ENCODE peak calls at places on chromosomes 11 and 22, in six cellular contexts. Q, W, J, V, L and M are unnamed samples.

GRCh38 chr11:80593981-80594380 is 1153.2 kb upstream of the TENM4 start:
- DNase-seq in Q (peak), W (no peak), J (no peak), V (no peak), L (peak), M (peak)

GRCh38 chr11:130215531-130216220 is 56.1 kb downstream of the ST14 start:
- DNase-seq in Q (no peak), W (no peak), J (no peak), V (peak), L (no peak), M (no peak)

GRCh38 chr11:123235687-123236261 is 40.7 kb upstream of the CLMP start:
- DNase-seq in Q (no peak), W (no peak), J (no peak), V (peak), L (peak), M (no peak)

GRCh38 chr11:133219543-133219942 is 312.8 kb downstream of the OPCML start:
- DNase-seq in Q (no peak), W (no peak), J (no peak), V (no peak), L (no peak), M (no peak)

GRCh38 chr11:117421471-117421870 is 93.8 kb downstream of the CEP164 start:
- DNase-seq in Q (no peak), W (no peak), J (no peak), V (no peak), L (no peak), M (no peak)

GRCh38 chr11:76236092-76237026 is 30.1 kb upstream of the WNT11 start:
- DNase-seq in Q (peak), W (no peak), J (peak), V (no peak), L (peak), M (peak)

GRCh38 chr22:33063611-33064010 is 5.4 kb upstream of the SYN3 start:
- DNase-seq in Q (no peak), W (no peak), J (no peak), V (no peak), L (no peak), M (no peak)

GRCh38 chr22:25747245-25747944 is 5.4 kb downstream of the MYO18B start:
- DNase-seq in Q (peak), W (no peak), J (no peak), V (no peak), L (peak), M (peak)

GRCh38 chr11:86490582-86490981 is 115.9 kb downstream of the CCDC81 start:
- DNase-seq in Q (no peak), W (no peak), J (no peak), V (no peak), L (peak), M (no peak)

GRCh38 chr11:63841554-63841953 is 2.6 kb downstream of the MARK2 start:
- DNase-seq in Q (no peak), W (no peak), J (no peak), V (no peak), L (peak), M (peak)

GRCh38 chr11:11987503-11988022 is 20.9 kb downstream of the DKK3 start:
- DNase-seq in Q (no peak), W (no peak), J (no peak), V (no peak), L (peak), M (peak)

GRCh38 chr11:108340958-108341357 is 118.1 kb downstream of the ATM start:
- DNase-seq in Q (no peak), W (no peak), J (no peak), V (no peak), L (peak), M (no peak)

GRCh38 chr22:27919943-27920755 is 1.1 kb upstream of the PITPNB start:
- DNase-seq in Q (peak), W (no peak), J (no peak), V (no peak), L (peak), M (peak)

GRCh38 chr11:61750631-61751273 is 1.7 kb upstream of the MYRF start:
- DNase-seq in Q (no peak), W (no peak), J (no peak), V (no peak), L (no peak), M (no peak)

GRCh38 chr11:118417801-118418200 is 16.4 kb downstream of the ATP5MG start:
- DNase-seq in Q (no peak), W (no peak), J (no peak), V (no peak), L (no peak), M (peak)

GRCh38 chr22:45772726-45773125 is 101.1 kb downstream of the ATXN10 start:
- DNase-seq in Q (no peak), W (no peak), J (no peak), V (no peak), L (no peak), M (no peak)

GRCh38 chr22:32476286-32476685 is 1.7 kb downstream of the FBXO7 start:
- DNase-seq in Q (no peak), W (no peak), J (no peak), V (no peak), L (no peak), M (no peak)

GRCh38 chr22:42876041-42876440 is 19.0 kb upstream of the ARFGAP3 start:
- DNase-seq in Q (no peak), W (no peak), J (no peak), V (no peak), L (no peak), M (no peak)

GRCh38 chr22:42856179-42856864 is 751 bp downstream of the ARFGAP3 start:
- DNase-seq in Q (no peak), W (peak), J (no peak), V (peak), L (no peak), M (peak)

GRCh38 chr22:39298194-39298987 is 21.0 kb downstream of the RPL3 start:
- DNase-seq in Q (no peak), W (no peak), J (no peak), V (no peak), L (no peak), M (no peak)

GRCh38 chr11:102197759-102198158 is 87.5 kb downstream of the YAP1 start:
- DNase-seq in Q (no peak), W (no peak), J (peak), V (no peak), L (no peak), M (no peak)

GRCh38 chr11:441418-442274 is at the start of gene ANO9:
- DNase-seq in Q (no peak), W (peak), J (peak), V (no peak), L (no peak), M (no peak)

GRCh38 chr22:49329636-49330035 is 498.0 kb downstream of the BRD1 start:
- DNase-seq in Q (no peak), W (no peak), J (no peak), V (no peak), L (no peak), M (no peak)